ENCODE peak calls at places on chromosome 12, in five cellular contexts. A, L, G, W and M are unnamed samples.

GRCh38 chr12:57853864-57854556 is 7.5 kb upstream of the CTDSP2 start:
- DNase-seq in A (no peak), L (no peak), G (no peak), W (no peak), M (no peak)

GRCh38 chr12:125861299-125862281 is 796.4 kb downstream of the AACS start:
- DNase-seq in A (no peak), G (no peak), W (peak; percentile 60), L (no peak), M (peak; percentile 96)

GRCh38 chr12:81809829-81810595 is 50.9 kb upstream of the PPFIA2 start:
- DNase-seq in L (no peak), G (peak; percentile 9), W (no peak), A (no peak), M (no peak)

GRCh38 chr12:125373375-125373774 is 308.1 kb downstream of the AACS start:
- DNase-seq in W (no peak), A (no peak), L (no peak), G (no peak), M (no peak)

GRCh38 chr12:64169999-64170398 is 52.1 kb downstream of the KICS2 start:
- DNase-seq in A (no peak), G (no peak), L (no peak), W (no peak), M (no peak)

GRCh38 chr12:15662303-15662980 is 126.7 kb downstream of the EPS8 start:
- DNase-seq in G (peak; percentile 43), W (no peak), A (no peak), L (peak; percentile 73), M (no peak)

GRCh38 chr12:102903318-102904007 is 13.6 kb downstream of the PAH start:
- DNase-seq in A (no peak), G (no peak), L (no peak), W (no peak), M (no peak)

GRCh38 chr12:6824962-6825381 is 3.2 kb upstream of the P3H3 start:
- DNase-seq in G (peak; percentile 20), L (no peak), W (no peak), A (no peak), M (no peak)

GRCh38 chr12:68958337-68958736 is 25.4 kb upstream of the CPM start:
- DNase-seq in W (no peak), G (no peak), L (no peak), A (no peak), M (no peak)

GRCh38 chr12:45213107-45213506 is 2.8 kb upstream of the ANO6 start:
- DNase-seq in A (no peak), L (no peak), W (no peak), G (no peak), M (no peak)

GRCh38 chr12:104360988-104361707 is 57.6 kb downstream of the EID3 start:
- DNase-seq in G (peak; percentile 47), W (no peak), A (no peak), L (peak; percentile 5), M (no peak)

DNA sequence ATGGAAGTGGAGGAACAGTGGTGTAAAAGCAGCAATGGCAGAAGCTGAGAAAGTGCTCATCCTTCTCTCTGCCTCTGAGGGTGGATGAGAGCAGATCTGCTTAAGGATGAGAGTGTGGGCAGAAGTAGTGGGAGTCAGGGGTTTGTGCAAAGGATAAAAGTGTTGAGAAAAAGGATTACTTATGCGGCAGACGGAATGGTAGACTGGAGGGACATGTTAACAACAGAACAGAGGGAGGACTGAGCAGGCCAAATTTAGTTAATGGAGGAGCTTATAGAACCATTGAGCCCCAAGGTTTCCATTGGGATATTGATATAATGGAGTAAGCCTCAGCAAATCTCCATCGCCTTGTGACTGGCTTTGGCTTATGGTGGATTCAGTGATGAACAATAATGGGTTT is 25.5 kb downstream of the TRHDE start:
- DNase-seq in L (no peak), G (no peak), A (no peak), W (no peak), M (no peak)
- H3K27ac ChIP-seq in L (no peak overlapping the region), G (no peak overlapping the region), A (no peak overlapping the region), W (no peak overlapping the region), M (no peak overlapping the region)

DNA sequence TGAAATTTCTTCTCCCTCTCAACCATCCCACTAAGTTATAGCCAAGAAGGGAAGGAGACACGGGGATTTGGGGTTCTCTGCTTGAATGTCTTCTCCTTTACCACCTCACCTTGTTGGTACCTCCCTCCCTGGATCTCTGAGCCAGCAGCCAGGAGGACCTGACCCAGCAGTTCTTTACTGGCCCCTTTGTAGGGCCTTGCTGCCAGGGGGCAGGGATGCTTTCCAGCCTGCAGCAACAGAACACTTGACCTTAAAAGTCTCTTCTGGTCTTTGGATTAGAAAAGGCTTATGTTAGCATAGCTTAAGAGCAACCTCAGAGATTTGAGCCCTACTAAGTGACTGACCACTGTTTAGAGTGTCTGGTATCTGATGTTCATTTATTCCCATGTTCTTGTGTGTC is 10.4 kb downstream of the MLEC start:
- DNase-seq in L (no peak), A (no peak), W (no peak), G (no peak), M (no peak)
- H3K27ac ChIP-seq in L (no peak overlapping the region), A (no peak overlapping the region), W (peak overlapping the region; percentile 87), G (no peak overlapping the region), M (no peak overlapping the region)

DNA sequence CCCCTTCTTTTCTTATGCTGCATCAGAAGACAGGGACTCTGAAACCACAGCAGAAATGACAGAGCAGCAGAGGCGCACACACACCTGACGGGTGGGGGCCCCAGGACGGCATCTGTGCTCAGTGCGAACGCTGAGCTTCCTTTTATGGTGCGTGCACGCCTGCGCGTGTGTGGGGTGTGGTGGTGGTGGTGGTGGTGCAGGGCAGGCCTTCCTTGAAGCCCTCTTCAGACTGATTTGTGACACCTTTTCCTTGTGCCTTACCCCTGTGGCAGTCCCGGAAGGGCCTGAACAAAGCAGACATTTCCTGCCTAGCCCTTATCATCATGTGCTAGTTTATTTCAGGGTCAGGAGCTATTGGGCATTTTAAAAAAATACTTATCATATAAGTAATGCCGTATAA is 75.7 kb downstream of the TSPAN9 start:
- DNase-seq in A (no peak), W (no peak), G (no peak), L (no peak), M (no peak)
- H3K27ac ChIP-seq in A (no peak overlapping the region), W (peak overlapping the region; percentile 60), G (no peak overlapping the region), L (no peak overlapping the region), M (peak overlapping the region; percentile 35)

GRCh38 chr12:118102070-118102469 is 1.7 kb downstream of the VSIG10 start:
- DNase-seq in A (no peak), L (peak; percentile 60), W (no peak), G (no peak), M (no peak)
- H3K27ac ChIP-seq in A (no peak overlapping the region), L (no peak overlapping the region), W (no peak overlapping the region), G (no peak overlapping the region), M (no peak overlapping the region)